ENCODE peak calls at places on chromosomes 2 and 18, in nine cellular contexts. P is cardiac muscle cell; I is Caco-2; B is endodermal cell; W is upper lobe of right lung; A is astrocyte; C is ovary; V is lower lobe of right lung; E is CD8-positive, alpha-beta T cell. J is an unnamed sample.

GRCh38 chr2:217929757-217930707 is 72.8 kb downstream of the TNS1 start:
- DNase-seq in P (no peak), A (peak; percentile 89), B (no peak), I (no peak), V (no peak), E (no peak), W (no peak), C (no peak), J (peak; percentile 68)

GRCh38 chr2:18362696-18363095 is 197.8 kb downstream of the RDH14 start:
- DNase-seq in W (no peak), A (peak; percentile 99), P (no peak), E (no peak), V (no peak), B (no peak), C (no peak), I (no peak), J (no peak)

GRCh38 chr2:75503048-75503607 is 57.6 kb downstream of the EVA1A start:
- DNase-seq in P (no peak), V (no peak), B (no peak), E (no peak), W (no peak), A (peak; percentile 97), I (no peak), C (no peak), J (no peak)

GRCh38 chr2:49225126-49225525 is 70.8 kb upstream of the FSHR start:
- DNase-seq in I (no peak), A (peak; percentile 58), C (no peak), W (no peak), P (no peak), B (no peak), E (no peak), V (no peak), J (no peak)

GRCh38 chr2:240569523-240569997 is 1.3 kb downstream of the RNPEPL1 start:
- DNase-seq in V (peak; percentile 50), P (no peak), I (no peak), B (no peak), W (peak; percentile 64), E (no peak), A (no peak), C (no peak), J (no peak)

GRCh38 chr2:150109912-150110311 is 377.6 kb downstream of the RND3 start:
- DNase-seq in W (no peak), C (no peak), I (no peak), A (no peak), B (no peak), E (no peak), V (no peak), P (no peak), J (peak; percentile 59)

GRCh38 chr2:66494708-66495107 is 59.8 kb downstream of the MEIS1 start:
- DNase-seq in A (peak; percentile 89), V (no peak), I (no peak), P (no peak), C (peak; percentile 75), W (no peak), B (no peak), E (no peak), J (peak; percentile 78)

GRCh38 chr18:59210311-59210710 is 9.6 kb upstream of the GRP start:
- DNase-seq in E (no peak), B (no peak), W (no peak), V (no peak), I (no peak), C (no peak), P (no peak), A (no peak), J (no peak)

GRCh38 chr2:208304157-208304556 is 38.1 kb downstream of the PIKFYVE start:
- DNase-seq in A (no peak), W (no peak), P (no peak), C (no peak), V (no peak), I (no peak), B (no peak), E (no peak), J (no peak)

GRCh38 chr18:55419132-55419938 is 168.7 kb downstream of the TCF4 start:
- DNase-seq in I (no peak), C (no peak), E (no peak), V (no peak), A (peak; percentile 48), W (no peak), P (peak; percentile 16), B (no peak), J (no peak)

GRCh38 chr2:13550832-13551231 is 834.1 kb downstream of the TRIB2 start:
- DNase-seq in C (no peak), E (no peak), I (no peak), B (no peak), V (no peak), W (no peak), P (no peak), A (peak; percentile 10), J (no peak)

DNA sequence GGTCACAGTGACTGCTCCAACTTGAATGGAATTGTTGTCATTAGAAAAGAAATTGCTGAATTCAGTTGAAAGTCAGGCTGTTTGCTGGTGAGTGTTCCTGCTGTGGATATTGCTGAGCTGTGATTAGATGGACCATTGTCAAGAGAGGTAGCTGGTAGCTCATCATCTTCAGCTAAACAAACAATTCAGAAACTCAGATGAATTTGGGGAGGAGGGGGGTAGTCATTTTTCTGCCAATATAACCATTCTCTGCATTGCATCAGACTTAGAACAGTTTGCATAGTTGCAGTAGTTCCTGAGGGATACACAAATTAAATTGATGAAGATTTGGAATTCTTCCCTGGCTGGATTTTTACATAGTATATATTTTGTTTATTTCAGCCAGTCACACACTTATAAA is 108.3 kb downstream of the MTCL1 start:
- DNase-seq in I (no peak), C (no peak), A (peak; percentile 74), B (no peak), W (no peak), V (no peak), P (no peak), E (no peak), J (no peak)
- H3K4me3 ChIP-seq in I (no peak overlapping the region), C (no peak overlapping the region), A (no peak overlapping the region), B (no peak overlapping the region), W (no peak overlapping the region), V (no peak overlapping the region), P (no peak overlapping the region), E (no peak overlapping the region), J (no peak overlapping the region)

DNA sequence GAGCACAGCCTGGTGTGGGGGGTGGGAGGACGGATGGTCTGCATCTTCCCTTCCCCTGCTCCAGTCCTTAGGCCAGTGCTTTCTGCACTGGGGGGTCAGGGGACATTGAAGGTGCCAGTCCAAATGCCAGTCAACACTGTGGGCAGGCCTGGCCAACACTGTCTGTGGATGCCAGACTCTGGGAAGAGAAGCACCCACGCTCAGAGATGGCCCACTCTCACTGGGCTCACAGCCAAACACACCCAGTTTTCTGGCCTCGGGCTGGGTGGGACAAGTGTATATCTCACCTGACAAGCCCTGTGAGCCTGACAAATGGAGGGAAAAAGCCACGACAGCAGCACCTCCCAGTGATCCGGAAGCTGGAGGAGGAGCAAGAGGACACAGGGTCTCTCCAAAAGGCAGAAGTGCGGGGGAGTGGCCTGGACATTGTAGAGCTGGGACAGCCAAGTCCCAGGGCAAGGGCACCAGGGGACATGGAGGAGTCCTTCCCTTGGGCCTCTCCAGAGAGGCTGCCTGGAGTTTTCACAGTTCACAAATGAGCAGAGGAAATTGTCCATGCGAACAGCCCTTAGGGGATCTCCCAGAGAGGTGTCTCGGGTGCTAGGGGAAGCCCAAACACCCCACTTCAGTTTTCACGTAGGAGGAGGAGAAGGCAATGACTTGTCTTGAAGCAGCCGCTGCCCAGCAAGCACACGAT is 79.3 kb downstream of the SDC1 start:
- DNase-seq in B (peak; percentile 68), P (peak; percentile 26), C (no peak), V (no peak), I (peak; percentile 61), E (no peak), A (no peak), W (no peak), J (no peak)
- H3K4me1 ChIP-seq in B (no peaks in the 10 kb centered on the region), P (peaks cover 18% of the 10 kb centered on the region), C (no peaks in the 10 kb centered on the region), V (peaks cover 12% of the 10 kb centered on the region), I (no peaks in the 10 kb centered on the region), E (no peaks in the 10 kb centered on the region), A (peaks cover 44% of the 10 kb centered on the region), W (peaks cover 7% of the 10 kb centered on the region), J (no peaks in the 10 kb centered on the region)

DNA sequence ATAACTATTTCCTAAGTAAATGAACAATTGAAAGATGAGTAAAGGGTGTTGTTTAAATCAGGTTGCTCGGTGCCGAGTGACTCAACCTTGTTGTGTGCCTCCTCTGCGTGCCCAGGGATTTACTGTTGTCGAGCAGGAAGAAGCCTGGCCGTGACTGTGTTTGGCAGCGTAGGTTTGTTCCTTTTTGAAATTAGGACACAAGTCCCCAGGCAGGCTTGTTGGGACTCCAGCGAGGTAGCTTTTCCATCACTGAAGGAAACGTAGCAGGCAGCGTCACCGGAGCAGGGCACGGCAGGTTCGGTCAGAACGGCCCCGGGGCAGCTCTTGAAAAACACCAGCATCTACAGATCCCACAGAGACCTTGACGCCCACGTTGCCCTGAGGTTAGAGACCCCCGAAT is 48.6 kb downstream of the TMEM18 start:
- DNase-seq in P (no peak), V (no peak), W (no peak), B (peak; percentile 40), A (no peak), E (no peak), C (no peak), I (no peak), J (no peak)
- H3K4me3 ChIP-seq in P (no peak overlapping the region), V (no peak overlapping the region), W (no peak overlapping the region), B (no peak overlapping the region), A (no peak overlapping the region), E (no peak overlapping the region), C (no peak overlapping the region), I (no peak overlapping the region), J (no peak overlapping the region)

GRCh38 chr18:79395308-79395640 is 456 bp upstream of the NFATC1 start:
- DNase-seq in E (no peak), A (no peak), B (no peak), I (no peak), C (peak; percentile 51), V (peak; percentile 37), W (peak; percentile 53), P (no peak), J (peak; percentile 72)

GRCh38 chr18:79396431-79397287 is 929 bp downstream of the NFATC1 start:
- DNase-seq in E (no peak), B (peak; percentile 81), C (peak; percentile 76), A (peak; percentile 42), W (peak; percentile 76), P (peak; percentile 71), V (peak; percentile 67), I (no peak), J (peak; percentile 87)

GRCh38 chr18:79397830-79398761 is 2.4 kb downstream of the NFATC1 start:
- DNase-seq in P (no peak), E (no peak), A (no peak), W (peak; percentile 62), I (no peak), V (peak; percentile 50), B (no peak), C (peak; percentile 42), J (peak; percentile 69)

GRCh38 chr18:79395761-79396404 is at the start of gene NFATC1:
- DNase-seq in C (peak; percentile 90), P (peak; percentile 90), W (peak; percentile 80), A (peak; percentile 59), B (peak; percentile 93), E (peak; percentile 83), I (peak; percentile 40), V (peak; percentile 80), J (peak; percentile 95)

DNA sequence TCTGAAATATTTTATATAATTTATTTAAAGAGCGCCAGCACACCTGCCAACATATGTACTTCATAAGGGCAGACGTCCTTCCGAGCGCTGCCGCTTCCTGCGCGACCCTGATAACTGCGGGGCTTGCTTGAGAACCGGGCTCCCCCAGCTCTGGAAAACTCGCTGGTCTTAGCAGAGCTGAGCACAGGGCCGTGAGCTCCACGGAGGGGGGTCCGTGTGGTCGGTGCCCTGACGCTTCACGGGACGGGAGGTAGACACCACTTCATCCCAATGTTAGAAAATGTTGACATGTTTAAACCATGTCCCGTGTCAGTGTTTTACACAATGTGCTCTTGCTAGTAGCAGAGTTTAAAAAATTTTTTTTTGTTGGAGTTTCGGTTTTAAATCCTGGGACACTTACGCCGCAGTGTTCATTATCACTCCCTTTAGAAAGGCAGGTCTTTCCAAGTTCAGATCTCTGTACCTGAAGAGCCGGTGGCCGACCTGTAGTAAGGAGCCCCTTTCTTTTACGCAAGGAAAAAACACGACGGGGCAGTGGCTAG is 1.6 kb downstream of the NFATC1 start:
- DNase-seq in P (no peak), I (no peak), A (no peak), C (peak; percentile 26), B (no peak), V (peak; percentile 38), W (peak; percentile 40), E (no peak), J (peak; percentile 41)
- H3K4me1 ChIP-seq in P (peaks cover 3% of the 10 kb centered on the region), I (no peaks in the 10 kb centered on the region), A (peaks cover 10% of the 10 kb centered on the region), C (peaks cover 5% of the 10 kb centered on the region), B (no peaks in the 10 kb centered on the region), V (peaks cover 48% of the 10 kb centered on the region), W (peaks cover 47% of the 10 kb centered on the region), E (peaks cover 46% of the 10 kb centered on the region), J (peaks cover 6% of the 10 kb centered on the region)